ENCODE peak calls at places on chromosomes 2 and 18, in six cellular contexts. One of them, this sample, is unnamed.

GRCh38 chr2:188319845-188320244 is 28.2 kb downstream of the GULP1 start:
- DNase-seq in H1: no peak
- DNase-seq in GM12891: no peak
- DNase-seq in K562: no peak
- DNase-seq in HepG2: peak
- DNase-seq in GM12878: no peak
- DNase-seq in this sample: no peak

GRCh38 chr2:238315031-238315595 is 5.2 kb upstream of the TRAF3IP1 start:
- DNase-seq in H1: no peak
- DNase-seq in GM12891: no peak
- DNase-seq in K562: no peak
- DNase-seq in HepG2: no peak
- DNase-seq in GM12878: no peak
- DNase-seq in this sample: no peak

GRCh38 chr2:212973347-212973746 is 178.1 kb downstream of the IKZF2 start:
- DNase-seq in H1: no peak
- DNase-seq in GM12891: no peak
- DNase-seq in K562: no peak
- DNase-seq in HepG2: no peak
- DNase-seq in GM12878: no peak
- DNase-seq in this sample: no peak

GRCh38 chr18:38256366-38256765 is 690.8 kb upstream of the CELF4 start:
- DNase-seq in H1: no peak
- DNase-seq in GM12891: no peak
- DNase-seq in K562: no peak
- DNase-seq in HepG2: no peak
- DNase-seq in GM12878: no peak
- DNase-seq in this sample: no peak

GRCh38 chr2:231521-232185 is 32.2 kb downstream of the SH3YL1 start:
- DNase-seq in H1: no peak
- DNase-seq in GM12891: no peak
- DNase-seq in K562: no peak
- DNase-seq in HepG2: peak
- DNase-seq in GM12878: no peak
- DNase-seq in this sample: no peak

GRCh38 chr2:222861411-222862067 is 703 bp downstream of the ACSL3 start:
- DNase-seq in H1: no peak
- DNase-seq in GM12891: peak
- DNase-seq in K562: peak
- DNase-seq in HepG2: no peak
- DNase-seq in GM12878: no peak
- DNase-seq in this sample: peak

GRCh38 chr2:212711851-212712250 is 173.2 kb upstream of the ERBB4 start:
- DNase-seq in H1: no peak
- DNase-seq in GM12891: no peak
- DNase-seq in K562: no peak
- DNase-seq in HepG2: no peak
- DNase-seq in GM12878: no peak
- DNase-seq in this sample: no peak

GRCh38 chr2:119218478-119219064 is 5.1 kb upstream of the STEAP3 start:
- DNase-seq in H1: no peak
- DNase-seq in GM12891: no peak
- DNase-seq in K562: peak
- DNase-seq in HepG2: peak
- DNase-seq in GM12878: no peak
- DNase-seq in this sample: no peak

GRCh38 chr18:47215554-47216138 is 35.8 kb downstream of the SKOR2 start:
- DNase-seq in H1: no peak
- DNase-seq in GM12891: peak
- DNase-seq in K562: peak
- DNase-seq in HepG2: peak
- DNase-seq in GM12878: peak
- DNase-seq in this sample: no peak

GRCh38 chr2:189153608-189154007 is 26.0 kb downstream of the COL5A2 start:
- DNase-seq in H1: no peak
- DNase-seq in GM12891: no peak
- DNase-seq in K562: no peak
- DNase-seq in HepG2: no peak
- DNase-seq in GM12878: no peak
- DNase-seq in this sample: no peak

GRCh38 chr2:239559417-239560261 is 158.8 kb upstream of the HDAC4 start:
- DNase-seq in H1: no peak
- DNase-seq in GM12891: no peak
- DNase-seq in K562: no peak
- DNase-seq in HepG2: no peak
- DNase-seq in GM12878: no peak
- DNase-seq in this sample: no peak

GRCh38 chr2:128573116-128573515 is 254.4 kb upstream of the HS6ST1 start:
- DNase-seq in H1: no peak
- DNase-seq in GM12891: no peak
- DNase-seq in K562: no peak
- DNase-seq in HepG2: no peak
- DNase-seq in GM12878: no peak
- DNase-seq in this sample: no peak

GRCh38 chr2:225354281-225354774 is 45.2 kb upstream of the NYAP2 start:
- DNase-seq in H1: no peak
- DNase-seq in GM12891: no peak
- DNase-seq in K562: no peak
- DNase-seq in HepG2: peak
- DNase-seq in GM12878: no peak
- DNase-seq in this sample: no peak

GRCh38 chr2:62998949-62999348 is 51.7 kb upstream of the OTX1 start:
- DNase-seq in H1: no peak
- DNase-seq in GM12891: no peak
- DNase-seq in K562: no peak
- DNase-seq in HepG2: no peak
- DNase-seq in GM12878: no peak
- DNase-seq in this sample: no peak

GRCh38 chr2:48471048-48471474 is 58.9 kb upstream of the STON1 start:
- DNase-seq in H1: no peak
- DNase-seq in GM12891: no peak
- DNase-seq in K562: peak
- DNase-seq in HepG2: peak
- DNase-seq in GM12878: no peak
- DNase-seq in this sample: no peak

GRCh38 chr2:71417300-71418202 is 35.8 kb upstream of the DYSF start:
- DNase-seq in H1: no peak
- DNase-seq in GM12891: no peak
- DNase-seq in K562: no peak
- DNase-seq in HepG2: no peak
- DNase-seq in GM12878: no peak
- DNase-seq in this sample: no peak

DNA sequence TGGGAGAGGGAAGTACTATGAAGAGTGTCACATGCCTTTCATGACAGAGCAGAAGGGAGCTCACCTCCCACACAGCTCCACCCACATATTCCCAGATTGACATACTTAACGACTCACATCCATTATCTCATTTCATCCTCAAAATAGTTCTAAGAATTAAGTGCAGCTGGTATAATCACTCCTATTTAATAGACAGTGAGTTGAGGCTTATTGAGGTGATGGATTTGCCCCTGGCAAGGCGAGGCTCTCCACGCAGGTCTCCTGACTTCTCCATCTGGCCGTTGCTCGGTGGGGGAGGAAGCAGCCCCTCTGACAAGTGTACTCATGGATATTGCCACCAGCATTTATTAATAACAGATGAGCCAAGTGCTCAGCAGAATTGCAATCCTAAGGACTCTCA is 81.4 kb downstream of the TGOLN2 start:
- DNase-seq in H1: no peak
- DNase-seq in GM12891: no peak
- DNase-seq in K562: no peak
- DNase-seq in HepG2: no peak
- DNase-seq in GM12878: no peak
- DNase-seq in this sample: no peak
- TF ChIP-seq POLR2AphosphoS5 in H1: no peak
- TF ChIP-seq POLR2AphosphoS5 in GM12891: no peak
- TF ChIP-seq POLR2AphosphoS5 in K562: no peak
- TF ChIP-seq POLR2AphosphoS5 in HepG2: no peak
- TF ChIP-seq POLR2AphosphoS5 in GM12878: no peak
- TF ChIP-seq POLR2AphosphoS5 in this sample: no peak

GRCh38 chr2:60764736-60765534 is 8.9 kb downstream of the PAPOLG start:
- DNase-seq in H1: no peak
- DNase-seq in GM12891: no peak
- DNase-seq in K562: no peak
- DNase-seq in HepG2: no peak
- DNase-seq in GM12878: no peak
- DNase-seq in this sample: no peak
- TF ChIP-seq TAF1 in H1: no peak
- TF ChIP-seq TAF1 in GM12891: no peak
- TF ChIP-seq TAF1 in K562: no peak
- TF ChIP-seq TAF1 in HepG2: no peak
- TF ChIP-seq TAF1 in GM12878: no peak
- TF ChIP-seq TAF1 in this sample: no peak

GRCh38 chr2:69642709-69643601 is 584 bp downstream of the AAK1 start:
- DNase-seq in H1: no peak
- DNase-seq in GM12891: no peak
- DNase-seq in K562: peak
- DNase-seq in HepG2: peak
- DNase-seq in GM12878: no peak
- DNase-seq in this sample: no peak
- TF ChIP-seq POLR2A in H1: no peak
- TF ChIP-seq POLR2A in GM12891: no peak
- TF ChIP-seq POLR2A in K562: no peak
- TF ChIP-seq POLR2A in HepG2: peak
- TF ChIP-seq POLR2A in GM12878: peak
- TF ChIP-seq POLR2A in this sample: no peak

DNA sequence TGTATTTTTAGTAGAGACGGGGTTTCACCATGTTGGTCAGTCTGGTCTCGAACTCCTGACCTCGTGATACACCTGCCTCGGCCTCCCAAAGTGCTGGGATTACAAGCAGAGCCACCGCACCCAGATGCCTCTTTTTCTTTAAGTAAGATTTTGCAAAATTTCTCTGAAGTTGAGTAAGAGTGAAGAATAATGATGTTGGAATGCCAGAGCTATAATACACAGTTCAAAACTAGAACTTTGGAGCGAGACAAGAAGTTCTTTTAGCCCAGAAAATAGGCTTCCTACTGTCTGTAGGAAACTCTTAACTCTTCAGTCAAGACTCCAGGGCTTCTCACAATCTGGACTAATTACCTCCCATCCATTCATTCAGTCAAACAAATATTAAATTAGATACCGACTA is 51.4 kb downstream of the MARCHF4 start:
- DNase-seq in H1: no peak
- DNase-seq in GM12891: no peak
- DNase-seq in K562: no peak
- DNase-seq in HepG2: no peak
- DNase-seq in GM12878: no peak
- DNase-seq in this sample: no peak
- TF ChIP-seq POLR2AphosphoS5 in H1: no peak
- TF ChIP-seq POLR2AphosphoS5 in GM12891: no peak
- TF ChIP-seq POLR2AphosphoS5 in K562: no peak
- TF ChIP-seq POLR2AphosphoS5 in HepG2: no peak
- TF ChIP-seq POLR2AphosphoS5 in GM12878: no peak
- TF ChIP-seq POLR2AphosphoS5 in this sample: no peak

GRCh38 chr2:60518567-60518966 is 34.9 kb downstream of the BCL11A start:
- DNase-seq in H1: no peak
- DNase-seq in GM12891: no peak
- DNase-seq in K562: no peak
- DNase-seq in HepG2: no peak
- DNase-seq in GM12878: no peak
- DNase-seq in this sample: no peak

GRCh38 chr2:60515751-60516226 is 37.7 kb downstream of the BCL11A start:
- DNase-seq in H1: no peak
- DNase-seq in GM12891: no peak
- DNase-seq in K562: no peak
- DNase-seq in HepG2: no peak
- DNase-seq in GM12878: peak
- DNase-seq in this sample: no peak

GRCh38 chr2:60516383-60516811 is 37.1 kb downstream of the BCL11A start:
- DNase-seq in H1: no peak
- DNase-seq in GM12891: no peak
- DNase-seq in K562: no peak
- DNase-seq in HepG2: no peak
- DNase-seq in GM12878: no peak
- DNase-seq in this sample: no peak

GRCh38 chr2:60517441-60517840 is 36.0 kb downstream of the BCL11A start:
- DNase-seq in H1: no peak
- DNase-seq in GM12891: no peak
- DNase-seq in K562: no peak
- DNase-seq in HepG2: no peak
- DNase-seq in GM12878: no peak
- DNase-seq in this sample: no peak

DNA sequence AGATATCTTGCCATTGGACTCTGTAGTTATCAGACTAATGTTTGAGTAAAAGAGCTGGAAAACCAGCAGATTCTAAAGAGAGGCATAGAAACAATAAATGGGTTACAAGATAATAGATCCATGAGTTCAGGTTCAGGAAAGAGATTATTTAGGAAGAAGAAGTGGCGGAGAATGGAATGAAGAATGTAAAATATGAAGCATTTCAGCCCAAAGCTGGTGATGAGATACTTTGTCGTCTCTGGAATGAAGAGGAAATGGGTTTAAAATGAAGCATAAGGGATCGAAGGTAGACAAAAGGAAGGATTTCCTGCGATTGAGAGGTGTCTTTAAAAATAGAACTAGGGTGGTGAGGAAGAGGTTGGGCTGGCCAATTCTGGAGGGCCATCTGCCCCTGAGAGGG is 36.6 kb downstream of the BCL11A start:
- DNase-seq in H1: no peak
- DNase-seq in GM12891: no peak
- DNase-seq in K562: no peak
- DNase-seq in HepG2: no peak
- DNase-seq in GM12878: no peak
- DNase-seq in this sample: no peak
- TF ChIP-seq TAF1 in H1: no peak
- TF ChIP-seq TAF1 in GM12891: no peak
- TF ChIP-seq TAF1 in K562: no peak
- TF ChIP-seq TAF1 in HepG2: no peak
- TF ChIP-seq TAF1 in GM12878: no peak
- TF ChIP-seq TAF1 in this sample: no peak

This sample was measured in GM12892.